ENCODE peak calls at places on chromosomes 16 and 17, in six cellular contexts. G is left kidney, C is choroid plexus epithelial cell, O is A549, Z is psoas muscle, K is NCI-H1105. W is an unnamed sample.

GRCh38 chr17:75561927-75562603 is 25.5 kb upstream of the MYO15B start:
- DNase-seq in G (no peak), C (no peak), O (peak), Z (no peak), K (no peak), W (no peak)

GRCh38 chr16:68227850-68228553 is 7.9 kb downstream of the ESRP2 start:
- DNase-seq in G (no peak), C (no peak), O (no peak), Z (peak), K (no peak), W (no peak)

GRCh38 chr16:70250748-70251650 is 741 bp downstream of the EXOSC6 start:
- DNase-seq in G (peak), C (peak), O (peak), Z (peak), K (no peak), W (no peak)

GRCh38 chr17:18261146-18261515 is 669 bp downstream of the MIEF2 start:
- DNase-seq in G (peak), C (peak), O (peak), Z (peak), K (no peak), W (no peak)

GRCh38 chr16:82585675-82586074 is 41.1 kb upstream of the CDH13 start:
- DNase-seq in G (no peak), C (peak), O (no peak), Z (no peak), K (no peak), W (no peak)

GRCh38 chr17:33335491-33336173 is 42.5 kb upstream of the ASIC2 start:
- DNase-seq in G (no peak), C (no peak), O (peak), Z (no peak), K (no peak), W (no peak)

GRCh38 chr16:88030498-88030897 is 79.3 kb downstream of the BANP start:
- DNase-seq in G (peak), C (no peak), O (no peak), Z (no peak), K (no peak), W (no peak)

GRCh38 chr16:68658258-68658973 is 13.3 kb downstream of the CDH3 start:
- DNase-seq in G (peak), C (peak), O (peak), Z (no peak), K (no peak), W (no peak)

GRCh38 chr17:47239663-47240374 is 13.8 kb upstream of the ITGB3 start:
- DNase-seq in G (peak), C (peak), O (peak), Z (peak), K (peak), W (no peak)

GRCh38 chr17:16969931-16970906 is 1.7 kb downstream of the TNFRSF13B start:
- DNase-seq in G (no peak), C (no peak), O (no peak), Z (no peak), K (no peak), W (no peak)

GRCh38 chr16:71369494-71369893 is 11.0 kb downstream of the CALB2 start:
- DNase-seq in G (peak), C (no peak), O (no peak), Z (no peak), K (no peak), W (no peak)

GRCh38 chr17:81173761-81174160 is 7.7 kb upstream of the AATK start:
- DNase-seq in G (no peak), C (no peak), O (no peak), Z (no peak), K (no peak), W (no peak)

GRCh38 chr17:5762191-5762590 is 177.9 kb upstream of the NLRP1 start:
- DNase-seq in G (no peak), C (peak), O (no peak), Z (no peak), K (no peak), W (no peak)

GRCh38 chr17:6556121-6557039 is at the start of gene PITPNM3:
- DNase-seq in G (peak), C (no peak), O (no peak), Z (no peak), K (no peak), W (no peak)

GRCh38 chr17:36124879-36125824 is 21.5 kb downstream of the CCL4 start:
- DNase-seq in G (no peak), C (no peak), O (peak), Z (no peak), K (no peak), W (no peak)

GRCh38 chr16:87855852-87856715 is 13.2 kb downstream of the SLC7A5 start:
- DNase-seq in G (no peak), C (peak), O (peak), Z (peak), K (no peak), W (no peak)

GRCh38 chr16:20707461-20707860 is 10.0 kb upstream of the ACSM1 start:
- DNase-seq in G (no peak), C (no peak), O (no peak), Z (no peak), K (no peak), W (no peak)

GRCh38 chr17:29078183-29079045 is 35.5 kb downstream of the PIPOX start:
- DNase-seq in G (no peak), C (peak), O (no peak), Z (no peak), K (no peak), W (no peak)

GRCh38 chr17:39194089-39194984 is 3.1 kb downstream of the CACNB1 start:
- DNase-seq in G (peak), C (peak), O (peak), Z (peak), K (no peak), W (peak)